ENCODE peak calls at places on chromosomes 16 and 17, in six cellular contexts. S, Q, U, D, W and V are unnamed samples.

GRCh38 chr17:16941643-16942042 is 30.3 kb downstream of the TNFRSF13B start:
- DNase-seq in S (no peak), Q (no peak), U (no peak), D (no peak), W (no peak), V (no peak)

GRCh38 chr17:61968757-61969156 is 41.0 kb upstream of the INTS2 start:
- DNase-seq in S (no peak), Q (no peak), U (no peak), D (no peak), W (no peak), V (no peak)

GRCh38 chr16:86991679-86992078 is 325.5 kb downstream of the C16orf95 start:
- DNase-seq in S (no peak), Q (no peak), U (no peak), D (no peak), W (no peak), V (no peak)

GRCh38 chr16:53058441-53058840 is 3.6 kb downstream of the CHD9 start:
- DNase-seq in S (no peak), Q (no peak), U (no peak), D (no peak), W (no peak), V (no peak)

GRCh38 chr16:11315499-11315898 is 29.8 kb upstream of the RMI2 start:
- DNase-seq in S (no peak), Q (no peak), U (no peak), D (no peak), W (no peak), V (no peak)

GRCh38 chr16:30491744-30492308 is 19.3 kb downstream of the ITGAL start:
- DNase-seq in S (no peak), Q (no peak), U (no peak), D (no peak), W (no peak), V (peak; percentile 82)

GRCh38 chr17:31568140-31568938 is 176.9 kb downstream of the RAB11FIP4 start:
- DNase-seq in S (no peak), Q (no peak), U (no peak), D (no peak), W (no peak), V (no peak)

GRCh38 chr17:77316191-77316641 is 175.4 kb downstream of the SEC14L1 start:
- DNase-seq in S (no peak), Q (no peak), U (no peak), D (no peak), W (no peak), V (no peak)

GRCh38 chr17:30599424-30600061 is 122.3 kb downstream of the GOSR1 start:
- DNase-seq in S (no peak), Q (peak; percentile 30), U (no peak), D (no peak), W (no peak), V (no peak)

GRCh38 chr16:24848065-24848464 is 2.3 kb downstream of the SLC5A11 start:
- DNase-seq in S (no peak), Q (no peak), U (no peak), D (no peak), W (no peak), V (peak; percentile 44)

GRCh38 chr16:74556375-74556922 is 50.5 kb downstream of the GLG1 start:
- DNase-seq in S (no peak), Q (no peak), U (no peak), D (no peak), W (no peak), V (no peak)

GRCh38 chr17:66713533-66714042 is 121.3 kb upstream of the CACNG5 start:
- DNase-seq in S (no peak), Q (no peak), U (peak; percentile 75), D (no peak), W (peak; percentile 36), V (no peak)

GRCh38 chr16:81624718-81625543 is 154.2 kb upstream of the PLCG2 start:
- DNase-seq in S (no peak), Q (no peak), U (no peak), D (no peak), W (no peak), V (no peak)